ENCODE peak calls at places on chromosome 9, in seven cellular contexts. One of them, this sample, is unnamed.

GRCh38 chr9:124403246-124403645 is 12.0 kb downstream of the PSMB7 start:
- DNase-seq in endodermal cell: no peak
- DNase-seq in endothelial cell of umbilical vein: no peak
- DNase-seq in tibial nerve: no peak
- DNase-seq in breast epithelium: no peak
- DNase-seq in lung: no peak
- DNase-seq in left lung: no peak
- DNase-seq in this sample: no peak

GRCh38 chr9:38687389-38687842 is 32.5 kb downstream of the FAM240B start:
- DNase-seq in endodermal cell: peak; percentile 86
- DNase-seq in endothelial cell of umbilical vein: no peak
- DNase-seq in tibial nerve: no peak
- DNase-seq in breast epithelium: peak; percentile 40
- DNase-seq in lung: peak; percentile 83
- DNase-seq in left lung: peak; percentile 81
- DNase-seq in this sample: peak; percentile 8

GRCh38 chr9:138049085-138049778 is 171.7 kb downstream of the CACNA1B start:
- DNase-seq in endodermal cell: peak; percentile 41
- DNase-seq in endothelial cell of umbilical vein: no peak
- DNase-seq in tibial nerve: no peak
- DNase-seq in breast epithelium: peak; percentile 3
- DNase-seq in lung: no peak
- DNase-seq in left lung: no peak
- DNase-seq in this sample: no peak

GRCh38 chr9:16125637-16126036 is 572.8 kb downstream of the CCDC171 start:
- DNase-seq in endodermal cell: no peak
- DNase-seq in endothelial cell of umbilical vein: no peak
- DNase-seq in tibial nerve: no peak
- DNase-seq in breast epithelium: no peak
- DNase-seq in lung: no peak
- DNase-seq in left lung: no peak
- DNase-seq in this sample: no peak

GRCh38 chr9:127919253-127919815 is 2.5 kb upstream of the ST6GALNAC4 start:
- DNase-seq in endodermal cell: no peak
- DNase-seq in endothelial cell of umbilical vein: peak; percentile 99
- DNase-seq in tibial nerve: peak; percentile 86
- DNase-seq in breast epithelium: peak; percentile 84
- DNase-seq in lung: peak; percentile 92
- DNase-seq in left lung: peak; percentile 94
- DNase-seq in this sample: no peak

GRCh38 chr9:115008536-115008935 is 78.1 kb upstream of the TNFSF8 start:
- DNase-seq in endodermal cell: peak; percentile 63
- DNase-seq in endothelial cell of umbilical vein: no peak
- DNase-seq in tibial nerve: no peak
- DNase-seq in breast epithelium: no peak
- DNase-seq in lung: no peak
- DNase-seq in left lung: peak; percentile 57
- DNase-seq in this sample: no peak

GRCh38 chr9:21710792-21711191 is 91.6 kb upstream of the MTAP start:
- DNase-seq in endodermal cell: peak; percentile 29
- DNase-seq in endothelial cell of umbilical vein: no peak
- DNase-seq in tibial nerve: no peak
- DNase-seq in breast epithelium: no peak
- DNase-seq in lung: no peak
- DNase-seq in left lung: no peak
- DNase-seq in this sample: no peak

GRCh38 chr9:78921341-78921740 is 624.4 kb downstream of the PSAT1 start:
- DNase-seq in endodermal cell: no peak
- DNase-seq in endothelial cell of umbilical vein: peak; percentile 77
- DNase-seq in tibial nerve: no peak
- DNase-seq in breast epithelium: no peak
- DNase-seq in lung: no peak
- DNase-seq in left lung: no peak
- DNase-seq in this sample: no peak

GRCh38 chr9:136726631-136727191 is 14.3 kb downstream of the DIPK1B start:
- DNase-seq in endodermal cell: peak; percentile 70
- DNase-seq in endothelial cell of umbilical vein: peak; percentile 56
- DNase-seq in tibial nerve: no peak
- DNase-seq in breast epithelium: no peak
- DNase-seq in lung: no peak
- DNase-seq in left lung: no peak
- DNase-seq in this sample: peak; percentile 47

GRCh38 chr9:103707181-103707580 is 386.9 kb upstream of the SMC2 start:
- DNase-seq in endodermal cell: no peak
- DNase-seq in endothelial cell of umbilical vein: no peak
- DNase-seq in tibial nerve: no peak
- DNase-seq in breast epithelium: no peak
- DNase-seq in lung: no peak
- DNase-seq in left lung: no peak
- DNase-seq in this sample: no peak

GRCh38 chr9:73437758-73438157 is 286.1 kb downstream of the ANXA1 start:
- DNase-seq in endodermal cell: no peak
- DNase-seq in endothelial cell of umbilical vein: no peak
- DNase-seq in tibial nerve: no peak
- DNase-seq in breast epithelium: no peak
- DNase-seq in lung: no peak
- DNase-seq in left lung: no peak
- DNase-seq in this sample: no peak

GRCh38 chr9:115164511-115164974 is 46.6 kb upstream of the TNC start:
- DNase-seq in endodermal cell: peak; percentile 68
- DNase-seq in endothelial cell of umbilical vein: no peak
- DNase-seq in tibial nerve: no peak
- DNase-seq in breast epithelium: peak; percentile 50
- DNase-seq in lung: no peak
- DNase-seq in left lung: peak; percentile 41
- DNase-seq in this sample: no peak

GRCh38 chr9:77673912-77674791 is 26.0 kb upstream of the GNA14 start:
- DNase-seq in endodermal cell: no peak
- DNase-seq in endothelial cell of umbilical vein: no peak
- DNase-seq in tibial nerve: no peak
- DNase-seq in breast epithelium: no peak
- DNase-seq in lung: no peak
- DNase-seq in left lung: no peak
- DNase-seq in this sample: no peak

GRCh38 chr9:109311731-109312130 is 9.1 kb downstream of the EPB41L4B start:
- DNase-seq in endodermal cell: no peak
- DNase-seq in endothelial cell of umbilical vein: no peak
- DNase-seq in tibial nerve: no peak
- DNase-seq in breast epithelium: no peak
- DNase-seq in lung: no peak
- DNase-seq in left lung: no peak
- DNase-seq in this sample: no peak

GRCh38 chr9:135937521-135938489 is 23.4 kb downstream of the UBAC1 start:
- DNase-seq in endodermal cell: no peak
- DNase-seq in endothelial cell of umbilical vein: no peak
- DNase-seq in tibial nerve: no peak
- DNase-seq in breast epithelium: no peak
- DNase-seq in lung: no peak
- DNase-seq in left lung: no peak
- DNase-seq in this sample: no peak

DNA sequence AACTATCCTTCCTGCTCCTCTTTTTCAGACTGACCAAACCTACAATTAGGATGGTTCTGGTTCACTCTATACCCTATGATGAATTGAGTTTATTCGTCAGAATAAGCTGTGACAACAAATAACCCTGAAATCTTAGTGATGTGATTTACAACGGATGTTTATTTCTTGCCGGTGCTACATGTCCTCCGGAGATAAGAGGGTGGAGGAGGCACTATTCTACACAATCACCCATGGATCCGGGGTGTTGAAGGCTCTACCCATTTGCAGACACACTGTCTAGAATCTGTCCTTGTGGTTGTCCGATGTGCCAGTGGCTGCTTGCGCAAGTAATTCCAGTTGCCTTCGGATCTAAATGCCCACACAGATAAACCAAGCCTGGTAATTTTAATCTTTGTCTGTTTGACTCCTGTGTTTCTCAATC is 44.7 kb downstream of the CDC14B start:
- DNase-seq in endodermal cell: no peak
- DNase-seq in endothelial cell of umbilical vein: no peak
- DNase-seq in tibial nerve: no peak
- DNase-seq in breast epithelium: no peak
- DNase-seq in lung: no peak
- DNase-seq in left lung: no peak
- DNase-seq in this sample: no peak
- H3K4me3 ChIP-seq in endodermal cell: no peak overlapping the region
- H3K4me3 ChIP-seq in endothelial cell of umbilical vein: no peak overlapping the region
- H3K4me3 ChIP-seq in tibial nerve: no peak overlapping the region
- H3K4me3 ChIP-seq in breast epithelium: no peak overlapping the region
- H3K4me3 ChIP-seq in lung: no peak overlapping the region
- H3K4me3 ChIP-seq in left lung: no peak overlapping the region
- H3K4me3 ChIP-seq in this sample: no peak overlapping the region

GRCh38 chr9:70064496-70064895 is 20.8 kb downstream of the MAMDC2 start:
- DNase-seq in endodermal cell: no peak
- DNase-seq in endothelial cell of umbilical vein: no peak
- DNase-seq in tibial nerve: no peak
- DNase-seq in breast epithelium: no peak
- DNase-seq in lung: no peak
- DNase-seq in left lung: no peak
- DNase-seq in this sample: no peak
- H3K4me1 ChIP-seq in endodermal cell: no peaks in the 10 kb centered on the region
- H3K4me1 ChIP-seq in endothelial cell of umbilical vein: no peaks in the 10 kb centered on the region
- H3K4me1 ChIP-seq in tibial nerve: peaks cover 16% of the 10 kb centered on the region
- H3K4me1 ChIP-seq in breast epithelium: no peaks in the 10 kb centered on the region
- H3K4me1 ChIP-seq in lung: no peaks in the 10 kb centered on the region
- H3K4me1 ChIP-seq in left lung: no peaks in the 10 kb centered on the region
- H3K4me1 ChIP-seq in this sample: no peaks in the 10 kb centered on the region

GRCh38 chr9:120323125-120323524 is 256.8 kb downstream of the CDK5RAP2 start:
- DNase-seq in endodermal cell: no peak
- DNase-seq in endothelial cell of umbilical vein: no peak
- DNase-seq in tibial nerve: no peak
- DNase-seq in breast epithelium: no peak
- DNase-seq in lung: no peak
- DNase-seq in left lung: no peak
- DNase-seq in this sample: no peak

GRCh38 chr9:120327322-120327721 is 252.6 kb downstream of the CDK5RAP2 start:
- DNase-seq in endodermal cell: no peak
- DNase-seq in endothelial cell of umbilical vein: no peak
- DNase-seq in tibial nerve: no peak
- DNase-seq in breast epithelium: no peak
- DNase-seq in lung: peak; percentile 10
- DNase-seq in left lung: no peak
- DNase-seq in this sample: no peak

GRCh38 chr9:120326076-120326693 is 253.8 kb downstream of the CDK5RAP2 start:
- DNase-seq in endodermal cell: no peak
- DNase-seq in endothelial cell of umbilical vein: no peak
- DNase-seq in tibial nerve: no peak
- DNase-seq in breast epithelium: no peak
- DNase-seq in lung: no peak
- DNase-seq in left lung: no peak
- DNase-seq in this sample: no peak

GRCh38 chr9:120324461-120324860 is 255.5 kb downstream of the CDK5RAP2 start:
- DNase-seq in endodermal cell: no peak
- DNase-seq in endothelial cell of umbilical vein: no peak
- DNase-seq in tibial nerve: no peak
- DNase-seq in breast epithelium: no peak
- DNase-seq in lung: no peak
- DNase-seq in left lung: no peak
- DNase-seq in this sample: no peak

GRCh38 chr9:120324996-120325642 is 254.8 kb downstream of the CDK5RAP2 start:
- DNase-seq in endodermal cell: peak; percentile 88
- DNase-seq in endothelial cell of umbilical vein: no peak
- DNase-seq in tibial nerve: no peak
- DNase-seq in breast epithelium: no peak
- DNase-seq in lung: no peak
- DNase-seq in left lung: no peak
- DNase-seq in this sample: no peak
- TF ChIP-seq CTCF in endodermal cell: peak; percentile 80
- TF ChIP-seq CTCF in endothelial cell of umbilical vein: no peak
- TF ChIP-seq CTCF in tibial nerve: no peak
- TF ChIP-seq CTCF in breast epithelium: no peak
- TF ChIP-seq CTCF in lung: no peak
- TF ChIP-seq CTCF in left lung: no peak
- TF ChIP-seq CTCF in this sample: no peak

GRCh38 chr9:111067472-111067871 is 29.2 kb upstream of the LPAR1 start:
- DNase-seq in endodermal cell: no peak
- DNase-seq in endothelial cell of umbilical vein: no peak
- DNase-seq in tibial nerve: no peak
- DNase-seq in breast epithelium: no peak
- DNase-seq in lung: no peak
- DNase-seq in left lung: no peak
- DNase-seq in this sample: no peak

GRCh38 chr9:111069233-111069632 is 31.0 kb upstream of the LPAR1 start:
- DNase-seq in endodermal cell: no peak
- DNase-seq in endothelial cell of umbilical vein: no peak
- DNase-seq in tibial nerve: no peak
- DNase-seq in breast epithelium: no peak
- DNase-seq in lung: no peak
- DNase-seq in left lung: no peak
- DNase-seq in this sample: no peak

GRCh38 chr9:111065414-111065813 is 27.1 kb upstream of the LPAR1 start:
- DNase-seq in endodermal cell: no peak
- DNase-seq in endothelial cell of umbilical vein: no peak
- DNase-seq in tibial nerve: no peak
- DNase-seq in breast epithelium: no peak
- DNase-seq in lung: no peak
- DNase-seq in left lung: no peak
- DNase-seq in this sample: no peak

GRCh38 chr9:111066427-111066826 is 28.2 kb upstream of the LPAR1 start:
- DNase-seq in endodermal cell: no peak
- DNase-seq in endothelial cell of umbilical vein: no peak
- DNase-seq in tibial nerve: no peak
- DNase-seq in breast epithelium: no peak
- DNase-seq in lung: no peak
- DNase-seq in left lung: no peak
- DNase-seq in this sample: no peak

GRCh38 chr9:111068816-111069215 is 30.5 kb upstream of the LPAR1 start:
- DNase-seq in endodermal cell: no peak
- DNase-seq in endothelial cell of umbilical vein: no peak
- DNase-seq in tibial nerve: no peak
- DNase-seq in breast epithelium: no peak
- DNase-seq in lung: no peak
- DNase-seq in left lung: no peak
- DNase-seq in this sample: no peak
- H3K4me3 ChIP-seq in endodermal cell: no peak overlapping the region
- H3K4me3 ChIP-seq in endothelial cell of umbilical vein: no peak overlapping the region
- H3K4me3 ChIP-seq in tibial nerve: no peak overlapping the region
- H3K4me3 ChIP-seq in breast epithelium: no peak overlapping the region
- H3K4me3 ChIP-seq in lung: no peak overlapping the region
- H3K4me3 ChIP-seq in left lung: no peak overlapping the region
- H3K4me3 ChIP-seq in this sample: no peak overlapping the region

GRCh38 chr9:95065224-95065623 is 252.3 kb downstream of the FANCC start:
- DNase-seq in endodermal cell: no peak
- DNase-seq in endothelial cell of umbilical vein: no peak
- DNase-seq in tibial nerve: no peak
- DNase-seq in breast epithelium: peak; percentile 13
- DNase-seq in lung: no peak
- DNase-seq in left lung: no peak
- DNase-seq in this sample: no peak

GRCh38 chr9:95060916-95061315 is 256.6 kb downstream of the FANCC start:
- DNase-seq in endodermal cell: no peak
- DNase-seq in endothelial cell of umbilical vein: no peak
- DNase-seq in tibial nerve: no peak
- DNase-seq in breast epithelium: no peak
- DNase-seq in lung: no peak
- DNase-seq in left lung: no peak
- DNase-seq in this sample: no peak

GRCh38 chr9:95061916-95062600 is 255.5 kb downstream of the FANCC start:
- DNase-seq in endodermal cell: peak; percentile 29
- DNase-seq in endothelial cell of umbilical vein: no peak
- DNase-seq in tibial nerve: no peak
- DNase-seq in breast epithelium: peak; percentile 12
- DNase-seq in lung: no peak
- DNase-seq in left lung: no peak
- DNase-seq in this sample: no peak

GRCh38 chr9:95062601-95063065 is 254.9 kb downstream of the FANCC start:
- DNase-seq in endodermal cell: peak; percentile 20
- DNase-seq in endothelial cell of umbilical vein: no peak
- DNase-seq in tibial nerve: no peak
- DNase-seq in breast epithelium: peak; percentile 14
- DNase-seq in lung: no peak
- DNase-seq in left lung: no peak
- DNase-seq in this sample: no peak

GRCh38 chr9:95063300-95063699 is 254.2 kb downstream of the FANCC start:
- DNase-seq in endodermal cell: no peak
- DNase-seq in endothelial cell of umbilical vein: no peak
- DNase-seq in tibial nerve: no peak
- DNase-seq in breast epithelium: peak; percentile 7
- DNase-seq in lung: no peak
- DNase-seq in left lung: no peak
- DNase-seq in this sample: no peak
- H3K4me1 ChIP-seq in endodermal cell: no peaks in the 10 kb centered on the region
- H3K4me1 ChIP-seq in endothelial cell of umbilical vein: no peaks in the 10 kb centered on the region
- H3K4me1 ChIP-seq in tibial nerve: peaks cover 54% of the 10 kb centered on the region
- H3K4me1 ChIP-seq in breast epithelium: no peaks in the 10 kb centered on the region
- H3K4me1 ChIP-seq in lung: peaks cover 25% of the 10 kb centered on the region
- H3K4me1 ChIP-seq in left lung: peaks cover 26% of the 10 kb centered on the region
- H3K4me1 ChIP-seq in this sample: no peaks in the 10 kb centered on the region

This sample was measured in CD8-positive, alpha-beta T cell.